ENCODE peak calls at places on chromosomes 11 and 22, in eight cellular contexts. One of them, this sample, is unnamed.

GRCh38 chr11:35918716-35919115 is 25.1 kb upstream of the LDLRAD3 start:
- DNase-seq in mesendoderm: no peak
- DNase-seq in memory B cell: no peak
- DNase-seq in RWPE1: no peak
- DNase-seq in KBM-7: no peak
- DNase-seq in body of pancreas: no peak
- DNase-seq in progenitor cell of endocrine pancreas: no peak
- DNase-seq in kidney: no peak
- DNase-seq in this sample: no peak

GRCh38 chr11:69138265-69138664 is 17.5 kb upstream of the SMIM38 start:
- DNase-seq in KBM-7: no peak
- DNase-seq in RWPE1: peak
- DNase-seq in body of pancreas: no peak
- DNase-seq in mesendoderm: peak
- DNase-seq in kidney: no peak
- DNase-seq in memory B cell: no peak
- DNase-seq in progenitor cell of endocrine pancreas: no peak
- DNase-seq in this sample: peak

GRCh38 chr11:14908214-14908880 is 16.3 kb upstream of the CYP2R1 start:
- DNase-seq in progenitor cell of endocrine pancreas: no peak
- DNase-seq in mesendoderm: peak
- DNase-seq in body of pancreas: peak
- DNase-seq in memory B cell: no peak
- DNase-seq in KBM-7: peak
- DNase-seq in kidney: no peak
- DNase-seq in RWPE1: peak
- DNase-seq in this sample: no peak

GRCh38 chr11:79121351-79121750 is 319.5 kb downstream of the TENM4 start:
- DNase-seq in memory B cell: no peak
- DNase-seq in kidney: no peak
- DNase-seq in mesendoderm: no peak
- DNase-seq in body of pancreas: no peak
- DNase-seq in RWPE1: no peak
- DNase-seq in KBM-7: no peak
- DNase-seq in progenitor cell of endocrine pancreas: no peak
- DNase-seq in this sample: no peak

GRCh38 chr22:48199667-48200066 is 1437.2 kb downstream of the TBC1D22A start:
- DNase-seq in mesendoderm: no peak
- DNase-seq in memory B cell: no peak
- DNase-seq in RWPE1: no peak
- DNase-seq in body of pancreas: no peak
- DNase-seq in kidney: no peak
- DNase-seq in KBM-7: no peak
- DNase-seq in progenitor cell of endocrine pancreas: no peak
- DNase-seq in this sample: no peak

GRCh38 chr11:65493367-65494176 is 5.3 kb upstream of the MALAT1 start:
- DNase-seq in RWPE1: peak
- DNase-seq in progenitor cell of endocrine pancreas: no peak
- DNase-seq in body of pancreas: peak
- DNase-seq in mesendoderm: peak
- DNase-seq in KBM-7: no peak
- DNase-seq in kidney: peak
- DNase-seq in memory B cell: no peak
- DNase-seq in this sample: peak

GRCh38 chr11:112822478-112823274 is 138.5 kb upstream of the NCAM1 start:
- DNase-seq in RWPE1: no peak
- DNase-seq in KBM-7: no peak
- DNase-seq in body of pancreas: no peak
- DNase-seq in progenitor cell of endocrine pancreas: no peak
- DNase-seq in mesendoderm: peak
- DNase-seq in memory B cell: no peak
- DNase-seq in kidney: no peak
- DNase-seq in this sample: no peak

GRCh38 chr11:13717331-13717730 is 48.9 kb downstream of the FAR1 start:
- DNase-seq in kidney: no peak
- DNase-seq in RWPE1: no peak
- DNase-seq in KBM-7: no peak
- DNase-seq in memory B cell: no peak
- DNase-seq in body of pancreas: no peak
- DNase-seq in progenitor cell of endocrine pancreas: no peak
- DNase-seq in mesendoderm: peak
- DNase-seq in this sample: peak

GRCh38 chr11:9386901-9387300 is 2.4 kb downstream of the IPO7 start:
- DNase-seq in kidney: no peak
- DNase-seq in RWPE1: no peak
- DNase-seq in mesendoderm: no peak
- DNase-seq in progenitor cell of endocrine pancreas: no peak
- DNase-seq in memory B cell: no peak
- DNase-seq in body of pancreas: no peak
- DNase-seq in KBM-7: peak
- DNase-seq in this sample: no peak

GRCh38 chr11:30429550-30429949 is 106.6 kb downstream of the ARL14EP start:
- DNase-seq in memory B cell: no peak
- DNase-seq in kidney: no peak
- DNase-seq in body of pancreas: no peak
- DNase-seq in mesendoderm: no peak
- DNase-seq in KBM-7: no peak
- DNase-seq in progenitor cell of endocrine pancreas: no peak
- DNase-seq in RWPE1: no peak
- DNase-seq in this sample: no peak

GRCh38 chr11:62757846-62758788 is 3.3 kb upstream of the POLR2G start:
- DNase-seq in body of pancreas: no peak
- DNase-seq in mesendoderm: peak
- DNase-seq in KBM-7: no peak
- DNase-seq in RWPE1: no peak
- DNase-seq in memory B cell: no peak
- DNase-seq in progenitor cell of endocrine pancreas: no peak
- DNase-seq in kidney: no peak
- DNase-seq in this sample: no peak

GRCh38 chr11:22189660-22190059 is 3.2 kb upstream of the ANO5 start:
- DNase-seq in kidney: no peak
- DNase-seq in memory B cell: no peak
- DNase-seq in KBM-7: no peak
- DNase-seq in mesendoderm: peak
- DNase-seq in RWPE1: no peak
- DNase-seq in progenitor cell of endocrine pancreas: no peak
- DNase-seq in body of pancreas: no peak
- DNase-seq in this sample: no peak

GRCh38 chr11:7019500-7020182 is 505 bp downstream of the ZNF214 start:
- DNase-seq in mesendoderm: peak
- DNase-seq in kidney: peak
- DNase-seq in KBM-7: no peak
- DNase-seq in memory B cell: no peak
- DNase-seq in body of pancreas: peak
- DNase-seq in RWPE1: peak
- DNase-seq in progenitor cell of endocrine pancreas: peak
- DNase-seq in this sample: no peak

GRCh38 chr11:71238285-71238875 is 14.0 kb downstream of the SHANK2 start:
- DNase-seq in body of pancreas: peak
- DNase-seq in kidney: no peak
- DNase-seq in RWPE1: no peak
- DNase-seq in progenitor cell of endocrine pancreas: no peak
- DNase-seq in KBM-7: no peak
- DNase-seq in memory B cell: no peak
- DNase-seq in mesendoderm: no peak
- DNase-seq in this sample: no peak

GRCh38 chr11:64764753-64765152 is 5.0 kb upstream of the PYGM start:
- DNase-seq in body of pancreas: no peak
- DNase-seq in mesendoderm: no peak
- DNase-seq in kidney: no peak
- DNase-seq in KBM-7: no peak
- DNase-seq in progenitor cell of endocrine pancreas: no peak
- DNase-seq in memory B cell: no peak
- DNase-seq in RWPE1: no peak
- DNase-seq in this sample: no peak

GRCh38 chr11:122642971-122643370 is 12.6 kb upstream of the UBASH3B start:
- DNase-seq in memory B cell: no peak
- DNase-seq in kidney: no peak
- DNase-seq in progenitor cell of endocrine pancreas: no peak
- DNase-seq in RWPE1: no peak
- DNase-seq in mesendoderm: no peak
- DNase-seq in body of pancreas: no peak
- DNase-seq in KBM-7: no peak
- DNase-seq in this sample: no peak

GRCh38 chr11:119320593-119321524 is 3.9 kb upstream of the MCAM start:
- DNase-seq in RWPE1: no peak
- DNase-seq in kidney: peak
- DNase-seq in progenitor cell of endocrine pancreas: no peak
- DNase-seq in memory B cell: no peak
- DNase-seq in mesendoderm: peak
- DNase-seq in body of pancreas: no peak
- DNase-seq in KBM-7: peak
- DNase-seq in this sample: no peak

GRCh38 chr11:77093987-77094840 is 8.4 kb upstream of the OMP start:
- DNase-seq in body of pancreas: no peak
- DNase-seq in memory B cell: no peak
- DNase-seq in RWPE1: no peak
- DNase-seq in mesendoderm: no peak
- DNase-seq in KBM-7: no peak
- DNase-seq in kidney: peak
- DNase-seq in progenitor cell of endocrine pancreas: no peak
- DNase-seq in this sample: no peak

GRCh38 chr11:16968196-16968595 is 46.0 kb downstream of the PLEKHA7 start:
- DNase-seq in memory B cell: no peak
- DNase-seq in mesendoderm: no peak
- DNase-seq in RWPE1: no peak
- DNase-seq in body of pancreas: no peak
- DNase-seq in kidney: no peak
- DNase-seq in progenitor cell of endocrine pancreas: no peak
- DNase-seq in KBM-7: no peak
- DNase-seq in this sample: no peak

GRCh38 chr22:48802576-48802975 is 1025.1 kb downstream of the BRD1 start:
- DNase-seq in KBM-7: no peak
- DNase-seq in RWPE1: no peak
- DNase-seq in memory B cell: no peak
- DNase-seq in kidney: no peak
- DNase-seq in mesendoderm: no peak
- DNase-seq in progenitor cell of endocrine pancreas: no peak
- DNase-seq in body of pancreas: no peak
- DNase-seq in this sample: no peak

GRCh38 chr11:78226684-78227680 is 38.3 kb downstream of the USP35 start:
- DNase-seq in memory B cell: no peak
- DNase-seq in body of pancreas: no peak
- DNase-seq in RWPE1: no peak
- DNase-seq in kidney: no peak
- DNase-seq in mesendoderm: no peak
- DNase-seq in KBM-7: no peak
- DNase-seq in progenitor cell of endocrine pancreas: no peak
- DNase-seq in this sample: no peak

GRCh38 chr11:71489311-71490043 is 36.5 kb downstream of the NADSYN1 start:
- DNase-seq in KBM-7: no peak
- DNase-seq in kidney: no peak
- DNase-seq in memory B cell: no peak
- DNase-seq in mesendoderm: no peak
- DNase-seq in body of pancreas: peak
- DNase-seq in RWPE1: peak
- DNase-seq in progenitor cell of endocrine pancreas: no peak
- DNase-seq in this sample: no peak

GRCh38 chr11:5476184-5476819 is 12.2 kb upstream of the OR52D1 start:
- DNase-seq in kidney: no peak
- DNase-seq in memory B cell: peak
- DNase-seq in body of pancreas: peak
- DNase-seq in RWPE1: peak
- DNase-seq in mesendoderm: peak
- DNase-seq in progenitor cell of endocrine pancreas: peak
- DNase-seq in KBM-7: peak
- DNase-seq in this sample: peak

GRCh38 chr22:48264586-48264985 is 1502.1 kb downstream of the TBC1D22A start:
- DNase-seq in KBM-7: no peak
- DNase-seq in RWPE1: no peak
- DNase-seq in kidney: no peak
- DNase-seq in progenitor cell of endocrine pancreas: no peak
- DNase-seq in memory B cell: no peak
- DNase-seq in body of pancreas: no peak
- DNase-seq in mesendoderm: no peak
- DNase-seq in this sample: no peak

GRCh38 chr11:14894657-14895598 is 2.9 kb upstream of the CYP2R1 start:
- DNase-seq in RWPE1: no peak
- DNase-seq in KBM-7: peak
- DNase-seq in mesendoderm: peak
- DNase-seq in kidney: peak
- DNase-seq in body of pancreas: no peak
- DNase-seq in memory B cell: no peak
- DNase-seq in progenitor cell of endocrine pancreas: no peak
- DNase-seq in this sample: no peak

GRCh38 chr11:763073-763463 is 14.2 kb downstream of the GATD1 start:
- DNase-seq in kidney: peak
- DNase-seq in body of pancreas: peak
- DNase-seq in memory B cell: no peak
- DNase-seq in progenitor cell of endocrine pancreas: no peak
- DNase-seq in mesendoderm: peak
- DNase-seq in RWPE1: peak
- DNase-seq in KBM-7: no peak
- DNase-seq in this sample: no peak

GRCh38 chr11:11845551-11845950 is 3.8 kb downstream of the USP47 start:
- DNase-seq in memory B cell: no peak
- DNase-seq in body of pancreas: no peak
- DNase-seq in progenitor cell of endocrine pancreas: no peak
- DNase-seq in kidney: no peak
- DNase-seq in mesendoderm: no peak
- DNase-seq in KBM-7: no peak
- DNase-seq in RWPE1: no peak
- DNase-seq in this sample: no peak

GRCh38 chr11:23288001-23288783 is 427.9 kb upstream of the CCDC179 start:
- DNase-seq in body of pancreas: no peak
- DNase-seq in mesendoderm: no peak
- DNase-seq in memory B cell: no peak
- DNase-seq in RWPE1: no peak
- DNase-seq in progenitor cell of endocrine pancreas: no peak
- DNase-seq in KBM-7: no peak
- DNase-seq in kidney: no peak
- DNase-seq in this sample: no peak

GRCh38 chr22:44881246-44881600 is 128.6 kb downstream of the PHF21B start:
- DNase-seq in KBM-7: no peak
- DNase-seq in memory B cell: no peak
- DNase-seq in kidney: no peak
- DNase-seq in RWPE1: no peak
- DNase-seq in body of pancreas: no peak
- DNase-seq in progenitor cell of endocrine pancreas: no peak
- DNase-seq in mesendoderm: no peak
- DNase-seq in this sample: no peak

GRCh38 chr11:22792497-22792896 is 37.1 kb downstream of the SVIP start:
- DNase-seq in RWPE1: peak
- DNase-seq in mesendoderm: peak
- DNase-seq in kidney: no peak
- DNase-seq in memory B cell: no peak
- DNase-seq in KBM-7: no peak
- DNase-seq in progenitor cell of endocrine pancreas: no peak
- DNase-seq in body of pancreas: no peak
- DNase-seq in this sample: peak

GRCh38 chr11:70710192-70710965 is 312.1 kb downstream of the CTTN start:
- DNase-seq in mesendoderm: no peak
- DNase-seq in memory B cell: no peak
- DNase-seq in RWPE1: no peak
- DNase-seq in body of pancreas: no peak
- DNase-seq in KBM-7: no peak
- DNase-seq in progenitor cell of endocrine pancreas: no peak
- DNase-seq in kidney: no peak
- DNase-seq in this sample: no peak

GRCh38 chr11:128582496-128583366 is 4.6 kb downstream of the ETS1 start:
- DNase-seq in kidney: peak
- DNase-seq in mesendoderm: peak
- DNase-seq in body of pancreas: no peak
- DNase-seq in RWPE1: peak
- DNase-seq in memory B cell: no peak
- DNase-seq in progenitor cell of endocrine pancreas: no peak
- DNase-seq in KBM-7: no peak
- DNase-seq in this sample: peak

GRCh38 chr11:88469828-88470227 is 132.3 kb upstream of the CTSC start:
- DNase-seq in RWPE1: no peak
- DNase-seq in KBM-7: no peak
- DNase-seq in mesendoderm: no peak
- DNase-seq in progenitor cell of endocrine pancreas: no peak
- DNase-seq in kidney: no peak
- DNase-seq in memory B cell: no peak
- DNase-seq in body of pancreas: no peak
- DNase-seq in this sample: no peak

GRCh38 chr11:117230286-117230961 is 1.4 kb downstream of the PCSK7 start:
- DNase-seq in kidney: peak
- DNase-seq in RWPE1: no peak
- DNase-seq in memory B cell: no peak
- DNase-seq in progenitor cell of endocrine pancreas: no peak
- DNase-seq in mesendoderm: no peak
- DNase-seq in KBM-7: no peak
- DNase-seq in body of pancreas: no peak
- DNase-seq in this sample: no peak